ENCODE peak calls at places on chromosomes 6 and 20, in six cellular contexts. B is stomach, X is SK-N-SH, T is spleen, Y is GM23338, R is HL-60. M is an unnamed sample.

GRCh38 chr6:16488813-16489212 is 250.4 kb downstream of the GMPR start:
- DNase-seq in B (no peak), X (no peak), T (no peak), Y (no peak), R (no peak), M (no peak)

GRCh38 chr6:147244832-147245231 is 40.6 kb downstream of the STXBP5 start:
- DNase-seq in B (no peak), X (no peak), T (no peak), Y (no peak), R (no peak), M (no peak)

GRCh38 chr20:18527339-18527738 is 19.6 kb downstream of the SEC23B start:
- DNase-seq in B (no peak), X (no peak), T (no peak), Y (no peak), R (no peak), M (no peak)

GRCh38 chr6:158819977-158820632 is 937 bp upstream of the EZR start:
- DNase-seq in B (no peak), X (no peak), T (no peak), Y (no peak), R (no peak), M (no peak)

GRCh38 chr20:8254911-8255582 is 123.0 kb downstream of the PLCB1 start:
- DNase-seq in B (no peak), X (no peak), T (no peak), Y (no peak), R (no peak), M (no peak)

GRCh38 chr20:44097521-44098255 is 89.3 kb downstream of the JPH2 start:
- DNase-seq in B (no peak), X (no peak), T (peak), Y (no peak), R (no peak), M (no peak)

GRCh38 chr6:24194968-24195700 is 69.1 kb downstream of the NRSN1 start:
- DNase-seq in B (no peak), X (no peak), T (no peak), Y (no peak), R (no peak), M (no peak)

GRCh38 chr6:97151611-97152010 is 131.4 kb downstream of the MMS22L start:
- DNase-seq in B (no peak), X (no peak), T (no peak), Y (no peak), R (no peak), M (no peak)

GRCh38 chr20:45049438-45049837 is 51.5 kb downstream of the KCNS1 start:
- DNase-seq in B (no peak), X (no peak), T (no peak), Y (no peak), R (no peak), M (no peak)

GRCh38 chr6:81831274-81831673 is 78.8 kb upstream of the TENT5A start:
- DNase-seq in B (peak), X (no peak), T (no peak), Y (no peak), R (no peak), M (no peak)

GRCh38 chr6:20652691-20653479 is 118.6 kb downstream of the CDKAL1 start:
- DNase-seq in B (no peak), X (no peak), T (no peak), Y (no peak), R (no peak), M (no peak)

GRCh38 chr20:825710-826421 is 7.6 kb upstream of the FAM110A start:
- DNase-seq in B (peak), X (no peak), T (peak), Y (no peak), R (no peak), M (no peak)

DNA sequence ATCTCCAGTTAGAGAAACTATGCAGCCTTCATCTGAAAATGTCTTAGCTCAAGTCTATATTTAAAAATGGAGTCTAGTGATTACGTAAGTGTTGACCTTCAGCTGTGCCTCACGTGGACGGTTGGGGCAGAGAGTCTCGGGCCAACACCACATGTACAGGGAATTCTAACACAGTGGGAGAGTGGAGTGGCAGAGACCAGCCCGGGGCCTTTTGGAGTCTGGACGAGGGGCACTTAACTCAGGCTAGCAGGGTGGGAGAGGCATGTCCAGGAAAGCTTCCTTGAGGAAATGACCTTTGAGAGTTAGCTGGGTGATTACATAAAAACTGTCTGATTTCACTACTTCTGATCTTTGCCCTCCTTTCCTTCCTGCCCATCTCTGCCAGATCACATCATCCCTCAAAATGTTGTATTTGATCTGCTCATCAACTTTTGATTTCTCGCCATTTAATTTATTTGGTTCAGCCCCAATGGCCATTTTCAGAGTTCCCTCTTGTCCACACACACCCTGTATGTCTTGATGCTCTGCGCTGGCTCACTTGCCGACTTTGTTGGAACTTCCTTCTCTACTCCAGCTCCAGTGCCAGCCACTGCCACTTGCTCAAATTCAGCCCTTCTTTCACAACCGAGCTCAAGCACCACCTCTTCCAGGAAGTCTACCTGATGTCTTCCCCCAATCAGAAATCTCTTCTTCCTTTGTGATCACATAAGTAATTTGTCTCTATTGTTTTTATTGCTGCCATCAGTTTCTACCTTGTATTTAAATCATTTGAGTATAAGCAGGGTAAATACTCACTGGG is 2.6 kb downstream of the ARMC2 start:
- DNase-seq in B (no peak), X (no peak), T (peak), Y (no peak), R (peak), M (no peak)
- H3K4me3 ChIP-seq in B (no peak), X (no peak), T (no peak), Y (no peak), R (no peak), M (no peak)

DNA sequence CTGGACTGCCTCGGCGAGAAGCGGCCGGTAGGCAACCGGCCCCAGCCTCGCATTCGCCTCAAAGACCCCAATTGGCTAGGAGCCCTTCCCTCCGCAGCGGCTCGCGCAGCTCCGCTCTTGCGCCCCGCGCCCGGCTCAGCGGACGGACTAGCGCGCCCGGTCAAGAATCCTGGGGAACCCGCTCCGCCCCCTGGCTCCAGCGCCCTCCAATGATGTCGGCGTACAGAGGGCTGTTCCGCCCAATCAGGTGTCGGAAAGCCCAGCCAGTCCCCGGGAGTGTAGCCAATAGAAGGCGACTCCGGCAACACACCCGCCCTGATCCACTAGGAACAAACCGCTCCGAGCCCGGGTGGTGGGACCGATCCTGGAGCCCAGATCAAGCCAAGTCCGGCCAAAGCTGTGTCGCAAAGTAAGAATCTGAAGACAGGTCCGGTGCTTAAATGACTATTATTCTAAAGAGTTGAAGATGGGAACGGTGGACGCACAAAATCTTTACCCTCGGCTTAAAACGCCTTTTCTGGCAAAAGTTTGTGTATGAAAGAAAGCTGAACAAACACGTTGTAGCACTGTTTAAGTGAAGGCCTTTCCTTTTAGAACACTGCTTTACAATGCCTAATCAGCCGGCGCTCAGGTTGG is 132.2 kb downstream of the OGFRL1 start:
- DNase-seq in B (peak), X (peak), T (peak), Y (peak), R (no peak), M (peak)
- TF ChIP-seq POLR2AphosphoS5 in B (peak), X (peak), T (peak), Y (peak), R (no peak), M (peak)

DNA sequence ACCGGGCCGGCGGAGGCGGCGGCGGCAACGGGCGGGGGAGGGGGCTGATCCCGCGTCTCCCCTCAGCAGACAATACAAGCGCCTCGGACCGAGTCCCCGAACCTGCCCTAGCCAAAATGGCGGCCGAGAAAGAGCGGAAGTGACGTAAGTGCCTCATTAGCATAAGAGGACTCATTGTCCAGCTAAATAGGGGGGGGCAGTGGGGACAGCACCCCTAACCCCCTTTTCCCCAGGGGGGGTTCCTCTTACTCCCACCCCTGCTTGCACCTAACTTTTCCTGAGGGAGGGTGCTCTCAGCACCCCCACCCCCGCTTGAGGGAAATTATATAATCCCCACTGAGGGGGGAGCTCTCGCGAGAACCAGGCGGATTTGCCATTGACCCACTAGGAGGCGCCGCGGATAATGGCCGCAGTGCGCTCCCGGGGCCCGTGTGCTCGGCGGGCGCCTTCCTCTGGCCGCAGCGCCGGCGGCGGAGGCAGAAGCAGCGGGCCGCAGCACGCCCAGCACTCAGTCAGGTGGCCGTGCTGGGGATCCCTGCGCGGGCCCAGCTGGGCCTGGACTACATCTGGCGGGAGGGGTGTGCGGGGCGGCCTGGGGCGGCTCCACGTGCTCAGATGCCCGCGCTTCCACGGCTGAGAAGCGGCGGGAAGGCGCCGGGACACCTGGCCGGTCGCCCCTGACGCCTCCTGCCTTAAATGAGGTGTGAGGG is at the start of gene ADNP:
- DNase-seq in B (peak), X (peak), T (peak), Y (peak), R (peak), M (peak)
- TF ChIP-seq CTCF in B (no peak), X (peak), T (peak), Y (peak), R (peak), M (peak)

GRCh38 chr6:30820196-30820595 is 64.1 kb upstream of the DDR1 start:
- DNase-seq in B (peak), X (no peak), T (no peak), Y (no peak), R (no peak), M (peak)

GRCh38 chr6:30821862-30822784 is 62.2 kb upstream of the DDR1 start:
- DNase-seq in B (no peak), X (peak), T (no peak), Y (peak), R (no peak), M (no peak)

GRCh38 chr6:30819287-30819917 is 64.9 kb upstream of the DDR1 start:
- DNase-seq in B (no peak), X (no peak), T (no peak), Y (no peak), R (no peak), M (no peak)

GRCh38 chr6:30816791-30817739 is 67.3 kb upstream of the DDR1 start:
- DNase-seq in B (no peak), X (no peak), T (no peak), Y (no peak), R (no peak), M (no peak)

GRCh38 chr6:30818426-30818841 is 65.9 kb upstream of the DDR1 start:
- DNase-seq in B (no peak), X (no peak), T (no peak), Y (no peak), R (no peak), M (no peak)
- H3K4me3 ChIP-seq in B (no peak), X (no peak), T (no peak), Y (no peak), R (no peak), M (no peak)

GRCh38 chr20:41135187-41135887 is 2.0 kb upstream of the PLCG1 start:
- DNase-seq in B (peak), X (peak), T (peak), Y (peak), R (peak), M (peak)

GRCh38 chr20:41134362-41135186 is 2.8 kb upstream of the PLCG1 start:
- DNase-seq in B (no peak), X (no peak), T (no peak), Y (no peak), R (no peak), M (no peak)

GRCh38 chr20:41131594-41132387 is 5.6 kb upstream of the PLCG1 start:
- DNase-seq in B (no peak), X (no peak), T (no peak), Y (no peak), R (no peak), M (no peak)

GRCh38 chr20:41135888-41136243 is 1.5 kb upstream of the PLCG1 start:
- DNase-seq in B (no peak), X (no peak), T (no peak), Y (no peak), R (no peak), M (no peak)

GRCh38 chr20:41133709-41134361 is 3.5 kb upstream of the PLCG1 start:
- DNase-seq in B (no peak), X (no peak), T (no peak), Y (no peak), R (no peak), M (peak)
- TF ChIP-seq POLR2AphosphoS5 in B (no peak), X (no peak), T (no peak), Y (no peak), R (no peak), M (peak)

GRCh38 chr20:63741676-63742380 is 2.3 kb downstream of the SLC2A4RG start:
- DNase-seq in B (no peak), X (no peak), T (peak), Y (no peak), R (no peak), M (no peak)
- TF ChIP-seq CTCF in B (no peak), X (no peak), T (no peak), Y (no peak), R (no peak), M (no peak)

M was measured in prostate gland.